ENCODE peak calls at places on chromosomes 3 and 15, in six cellular contexts. One of them, this sample, is unnamed.

GRCh38 chr15:52331490-52332240 is 36.1 kb upstream of the MYO5C start:
- DNase-seq in K562: peak; percentile 14
- DNase-seq in SK-N-SH: peak; percentile 48
- DNase-seq in tibial nerve: no peak
- DNase-seq in ovary: no peak
- DNase-seq in sigmoid colon: no peak
- DNase-seq in this sample: no peak

GRCh38 chr15:98505611-98506031 is 142.7 kb upstream of the IGF1R start:
- DNase-seq in tibial nerve: peak; percentile 81
- DNase-seq in ovary: peak; percentile 47
- DNase-seq in SK-N-SH: no peak
- DNase-seq in K562: no peak
- DNase-seq in sigmoid colon: peak; percentile 77
- DNase-seq in this sample: peak; percentile 91

GRCh38 chr15:66651913-66652642 is 50.0 kb upstream of the SMAD6 start:
- DNase-seq in K562: no peak
- DNase-seq in ovary: no peak
- DNase-seq in sigmoid colon: no peak
- DNase-seq in tibial nerve: no peak
- DNase-seq in SK-N-SH: no peak
- DNase-seq in this sample: no peak

GRCh38 chr15:68819451-68820204 is 1.1 kb downstream of the ANP32A start:
- DNase-seq in K562: peak; percentile 48
- DNase-seq in sigmoid colon: peak; percentile 76
- DNase-seq in ovary: peak; percentile 54
- DNase-seq in SK-N-SH: peak; percentile 56
- DNase-seq in tibial nerve: peak; percentile 61
- DNase-seq in this sample: no peak

GRCh38 chr3:188061133-188061532 is 92.8 kb upstream of the LPP start:
- DNase-seq in sigmoid colon: no peak
- DNase-seq in K562: peak; percentile 11
- DNase-seq in SK-N-SH: no peak
- DNase-seq in ovary: no peak
- DNase-seq in tibial nerve: no peak
- DNase-seq in this sample: no peak

GRCh38 chr3:23239181-23240068 is 36.3 kb downstream of the UBE2E2 start:
- DNase-seq in tibial nerve: no peak
- DNase-seq in K562: no peak
- DNase-seq in SK-N-SH: no peak
- DNase-seq in ovary: no peak
- DNase-seq in sigmoid colon: no peak
- DNase-seq in this sample: no peak

GRCh38 chr3:115086379-115086778 is 60.7 kb downstream of the ZBTB20 start:
- DNase-seq in ovary: no peak
- DNase-seq in SK-N-SH: no peak
- DNase-seq in K562: no peak
- DNase-seq in tibial nerve: no peak
- DNase-seq in sigmoid colon: no peak
- DNase-seq in this sample: no peak

GRCh38 chr3:184193991-184194539 is 8.1 kb downstream of the ABCF3 start:
- DNase-seq in ovary: no peak
- DNase-seq in tibial nerve: no peak
- DNase-seq in SK-N-SH: no peak
- DNase-seq in sigmoid colon: no peak
- DNase-seq in K562: no peak
- DNase-seq in this sample: no peak

GRCh38 chr3:101377796-101378195 is 57.4 kb upstream of the IMPG2 start:
- DNase-seq in K562: no peak
- DNase-seq in sigmoid colon: no peak
- DNase-seq in ovary: no peak
- DNase-seq in SK-N-SH: no peak
- DNase-seq in tibial nerve: no peak
- DNase-seq in this sample: no peak

GRCh38 chr15:47803767-47804166 is 86.5 kb downstream of the SEMA6D start:
- DNase-seq in sigmoid colon: no peak
- DNase-seq in K562: no peak
- DNase-seq in ovary: no peak
- DNase-seq in tibial nerve: no peak
- DNase-seq in SK-N-SH: no peak
- DNase-seq in this sample: no peak

GRCh38 chr3:87488725-87489124 is 212.3 kb upstream of the POU1F1 start:
- DNase-seq in SK-N-SH: no peak
- DNase-seq in K562: no peak
- DNase-seq in sigmoid colon: no peak
- DNase-seq in ovary: no peak
- DNase-seq in tibial nerve: no peak
- DNase-seq in this sample: no peak

GRCh38 chr3:59472541-59472940 is 422.7 kb upstream of the CFAP20DC start:
- DNase-seq in SK-N-SH: no peak
- DNase-seq in K562: no peak
- DNase-seq in sigmoid colon: no peak
- DNase-seq in ovary: no peak
- DNase-seq in tibial nerve: no peak
- DNase-seq in this sample: no peak

GRCh38 chr3:55858302-55858701 is 371.2 kb upstream of the WNT5A start:
- DNase-seq in ovary: no peak
- DNase-seq in SK-N-SH: no peak
- DNase-seq in sigmoid colon: no peak
- DNase-seq in K562: no peak
- DNase-seq in tibial nerve: no peak
- DNase-seq in this sample: no peak

GRCh38 chr3:128495435-128495970 is 2.5 kb upstream of the GATA2 start:
- DNase-seq in sigmoid colon: peak; percentile 42
- DNase-seq in ovary: no peak
- DNase-seq in tibial nerve: no peak
- DNase-seq in SK-N-SH: peak; percentile 66
- DNase-seq in K562: no peak
- DNase-seq in this sample: peak; percentile 52

GRCh38 chr3:32422943-32423342 is 31.3 kb downstream of the CMTM7 start:
- DNase-seq in SK-N-SH: no peak
- DNase-seq in tibial nerve: no peak
- DNase-seq in sigmoid colon: no peak
- DNase-seq in K562: no peak
- DNase-seq in ovary: no peak
- DNase-seq in this sample: no peak

GRCh38 chr3:141148770-141149169 is 82.9 kb upstream of the PXYLP1 start:
- DNase-seq in K562: no peak
- DNase-seq in ovary: no peak
- DNase-seq in tibial nerve: no peak
- DNase-seq in SK-N-SH: no peak
- DNase-seq in sigmoid colon: no peak
- DNase-seq in this sample: no peak

GRCh38 chr3:149480326-149481017 is 6.0 kb downstream of the TM4SF4 start:
- DNase-seq in K562: peak; percentile 65
- DNase-seq in ovary: peak; percentile 70
- DNase-seq in sigmoid colon: peak; percentile 75
- DNase-seq in SK-N-SH: peak; percentile 77
- DNase-seq in tibial nerve: peak; percentile 91
- DNase-seq in this sample: peak; percentile 75

GRCh38 chr15:41205315-41205714 is 25.2 kb downstream of the EXD1 start:
- DNase-seq in SK-N-SH: no peak
- DNase-seq in sigmoid colon: no peak
- DNase-seq in K562: no peak
- DNase-seq in ovary: no peak
- DNase-seq in tibial nerve: no peak
- DNase-seq in this sample: no peak

GRCh38 chr3:133514418-133514817 is 59.1 kb upstream of the CDV3 start:
- DNase-seq in SK-N-SH: no peak
- DNase-seq in tibial nerve: no peak
- DNase-seq in sigmoid colon: no peak
- DNase-seq in ovary: no peak
- DNase-seq in K562: no peak
- DNase-seq in this sample: no peak
- TF ChIP-seq EP300 in SK-N-SH: no peak
- TF ChIP-seq EP300 in tibial nerve: no peak
- TF ChIP-seq EP300 in sigmoid colon: no peak
- TF ChIP-seq EP300 in ovary: no peak
- TF ChIP-seq EP300 in K562: no peak
- TF ChIP-seq EP300 in this sample: no peak

GRCh38 chr3:123396171-123397049 is 52.5 kb downstream of the ADCY5 start:
- DNase-seq in sigmoid colon: no peak
- DNase-seq in tibial nerve: no peak
- DNase-seq in K562: no peak
- DNase-seq in SK-N-SH: no peak
- DNase-seq in ovary: peak; percentile 31
- DNase-seq in this sample: no peak

GRCh38 chr3:123395235-123395634 is 53.7 kb downstream of the ADCY5 start:
- DNase-seq in tibial nerve: no peak
- DNase-seq in ovary: peak; percentile 18
- DNase-seq in sigmoid colon: no peak
- DNase-seq in K562: no peak
- DNase-seq in SK-N-SH: no peak
- DNase-seq in this sample: no peak

GRCh38 chr3:123400169-123400568 is 48.7 kb downstream of the ADCY5 start:
- DNase-seq in SK-N-SH: no peak
- DNase-seq in K562: no peak
- DNase-seq in sigmoid colon: no peak
- DNase-seq in ovary: peak; percentile 13
- DNase-seq in tibial nerve: no peak
- DNase-seq in this sample: no peak

GRCh38 chr3:123397050-123397590 is 51.8 kb downstream of the ADCY5 start:
- DNase-seq in sigmoid colon: no peak
- DNase-seq in ovary: peak; percentile 19
- DNase-seq in tibial nerve: no peak
- DNase-seq in K562: no peak
- DNase-seq in SK-N-SH: no peak
- DNase-seq in this sample: no peak

DNA sequence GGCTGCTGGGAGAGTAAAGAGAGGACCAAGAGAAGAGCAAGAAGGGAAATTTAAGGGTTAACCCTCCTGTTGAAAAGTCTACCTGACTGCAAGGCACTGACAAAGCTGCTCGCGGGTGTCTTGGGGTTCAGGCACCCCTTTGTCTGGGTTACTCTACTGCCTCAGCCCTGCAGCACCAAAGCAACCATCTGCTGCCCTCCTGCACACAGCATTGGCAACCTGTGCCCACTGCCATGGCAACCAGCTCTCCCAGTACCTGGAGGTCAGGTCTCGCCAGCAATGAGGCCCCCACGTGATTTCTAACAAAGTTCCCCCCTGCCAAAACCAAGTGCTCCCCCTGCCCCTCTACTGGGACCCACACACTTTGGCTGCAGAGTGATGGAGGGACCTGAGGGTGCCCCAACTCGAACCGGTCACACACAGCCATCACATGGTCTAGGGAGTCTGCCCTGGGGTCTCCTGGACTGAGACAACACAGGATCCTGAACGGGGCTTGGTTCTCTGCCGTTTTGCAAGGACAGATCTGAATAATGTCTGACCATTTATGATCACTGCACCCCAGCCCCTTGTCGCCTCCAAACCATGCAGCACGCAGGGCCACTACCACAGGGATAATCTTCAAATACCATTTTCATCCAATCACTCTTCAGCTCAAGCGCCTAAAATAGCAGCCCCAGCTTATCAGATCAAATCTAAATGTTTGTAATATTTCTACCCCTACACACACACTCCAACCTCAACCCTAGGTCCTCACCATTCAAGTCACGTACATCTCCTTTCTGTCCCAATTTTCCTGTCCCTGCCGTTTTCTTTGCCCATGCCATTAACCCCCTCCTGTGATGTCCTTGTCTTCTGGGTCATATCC is 50.7 kb downstream of the ADCY5 start:
- DNase-seq in SK-N-SH: no peak
- DNase-seq in sigmoid colon: no peak
- DNase-seq in K562: no peak
- DNase-seq in ovary: peak; percentile 21
- DNase-seq in tibial nerve: no peak
- DNase-seq in this sample: no peak
- H3K27me3 ChIP-seq in SK-N-SH: peaks cover 40% of the 10 kb centered on the region
- H3K27me3 ChIP-seq in sigmoid colon: no peaks in the 10 kb centered on the region
- H3K27me3 ChIP-seq in K562: peaks cover 5% of the 10 kb centered on the region
- H3K27me3 ChIP-seq in ovary: no peaks in the 10 kb centered on the region
- H3K27me3 ChIP-seq in tibial nerve: no peaks in the 10 kb centered on the region
- H3K27me3 ChIP-seq in this sample: peaks cover 8% of the 10 kb centered on the region

GRCh38 chr15:91717811-91718210 is 135.7 kb upstream of the SLCO3A1 start:
- DNase-seq in tibial nerve: no peak
- DNase-seq in ovary: no peak
- DNase-seq in SK-N-SH: no peak
- DNase-seq in K562: no peak
- DNase-seq in sigmoid colon: no peak
- DNase-seq in this sample: no peak
- H3K4me3 ChIP-seq in tibial nerve: no peak overlapping the region
- H3K4me3 ChIP-seq in ovary: no peak overlapping the region
- H3K4me3 ChIP-seq in SK-N-SH: no peak overlapping the region
- H3K4me3 ChIP-seq in K562: no peak overlapping the region
- H3K4me3 ChIP-seq in sigmoid colon: no peak overlapping the region
- H3K4me3 ChIP-seq in this sample: no peak overlapping the region

GRCh38 chr3:73885862-73886261 is 261.1 kb upstream of the PDZRN3 start:
- DNase-seq in ovary: no peak
- DNase-seq in SK-N-SH: no peak
- DNase-seq in tibial nerve: no peak
- DNase-seq in sigmoid colon: no peak
- DNase-seq in K562: no peak
- DNase-seq in this sample: no peak
- TF ChIP-seq EP300 in ovary: no peak
- TF ChIP-seq EP300 in SK-N-SH: no peak
- TF ChIP-seq EP300 in tibial nerve: no peak
- TF ChIP-seq EP300 in sigmoid colon: no peak
- TF ChIP-seq EP300 in K562: no peak
- TF ChIP-seq EP300 in this sample: no peak

DNA sequence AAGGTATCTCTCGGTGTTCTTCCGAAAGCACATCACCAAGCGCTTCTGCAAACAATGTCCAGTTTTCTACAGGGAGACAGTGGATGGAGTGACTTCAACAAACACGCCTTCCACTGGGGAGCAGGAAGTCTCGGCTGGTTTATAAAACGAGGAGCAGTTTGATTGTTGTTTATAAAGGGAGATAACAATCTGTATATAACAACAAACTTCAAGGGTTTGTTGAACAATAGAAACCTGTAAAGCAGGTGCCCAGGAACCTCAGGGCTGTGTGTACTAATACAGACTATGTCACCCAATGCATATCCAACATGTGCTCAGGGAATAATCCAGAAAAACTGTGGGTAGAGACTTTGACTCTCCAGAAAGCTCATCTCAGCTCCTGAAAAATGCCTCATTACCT is 4.6 kb downstream of the CCR2 start:
- DNase-seq in SK-N-SH: no peak
- DNase-seq in K562: no peak
- DNase-seq in tibial nerve: no peak
- DNase-seq in sigmoid colon: no peak
- DNase-seq in ovary: no peak
- DNase-seq in this sample: no peak
- H3K27me3 ChIP-seq in SK-N-SH: peaks cover 30% of the 10 kb centered on the region
- H3K27me3 ChIP-seq in K562: peaks cover 22% of the 10 kb centered on the region
- H3K27me3 ChIP-seq in tibial nerve: no peaks in the 10 kb centered on the region
- H3K27me3 ChIP-seq in sigmoid colon: no peaks in the 10 kb centered on the region
- H3K27me3 ChIP-seq in ovary: no peaks in the 10 kb centered on the region
- H3K27me3 ChIP-seq in this sample: no peaks in the 10 kb centered on the region

This sample was measured in suprapubic skin.